ENCODE peak calls at places on chromosomes 5 and 9, in five cellular contexts. One of them, this sample, is unnamed. For H3K4me1, the result is how much of the 10 kb centered on the place peaks cover.

GRCh38 chr5:175493726-175494125 is 15.4 kb downstream of the SFXN1 start:
- DNase-seq in left ventricle myocardium inferior: no peak
- DNase-seq in A549: no peak
- DNase-seq in HCT116: no peak
- DNase-seq in K562: no peak
- DNase-seq in this sample: no peak

GRCh38 chr9:136372561-136373299 is 739 bp downstream of the CARD9 start:
- DNase-seq in K562: peak
- DNase-seq in A549: peak
- DNase-seq in HCT116: no peak
- DNase-seq in left ventricle myocardium inferior: peak
- DNase-seq in this sample: peak

GRCh38 chr9:677461-678097 is 163.9 kb upstream of the DMRT1 start:
- DNase-seq in HCT116: no peak
- DNase-seq in K562: no peak
- DNase-seq in A549: no peak
- DNase-seq in left ventricle myocardium inferior: no peak
- DNase-seq in this sample: no peak

GRCh38 chr5:165143727-165144210 is 1638.3 kb downstream of the MAT2B start:
- DNase-seq in left ventricle myocardium inferior: no peak
- DNase-seq in K562: no peak
- DNase-seq in HCT116: no peak
- DNase-seq in A549: no peak
- DNase-seq in this sample: no peak

GRCh38 chr5:149371296-149371962 is 7.7 kb downstream of the IL17B start:
- DNase-seq in A549: peak
- DNase-seq in K562: peak
- DNase-seq in left ventricle myocardium inferior: peak
- DNase-seq in HCT116: peak
- DNase-seq in this sample: peak

GRCh38 chr9:73872693-73873092 is 624.4 kb upstream of the RORB start:
- DNase-seq in K562: no peak
- DNase-seq in A549: no peak
- DNase-seq in left ventricle myocardium inferior: no peak
- DNase-seq in HCT116: no peak
- DNase-seq in this sample: no peak

GRCh38 chr9:73270967-73271722 is 119.5 kb downstream of the ANXA1 start:
- DNase-seq in HCT116: peak
- DNase-seq in K562: no peak
- DNase-seq in A549: peak
- DNase-seq in left ventricle myocardium inferior: no peak
- DNase-seq in this sample: no peak

GRCh38 chr9:125409217-125409636 is 147.6 kb downstream of the GAPVD1 start:
- DNase-seq in left ventricle myocardium inferior: no peak
- DNase-seq in K562: peak
- DNase-seq in HCT116: peak
- DNase-seq in A549: peak
- DNase-seq in this sample: no peak

GRCh38 chr9:82645591-82645990 is 417.4 kb downstream of the RASEF start:
- DNase-seq in HCT116: no peak
- DNase-seq in left ventricle myocardium inferior: no peak
- DNase-seq in A549: no peak
- DNase-seq in K562: no peak
- DNase-seq in this sample: no peak

GRCh38 chr9:137611623-137612609 is 6.4 kb downstream of the ARRDC1 start:
- DNase-seq in A549: peak
- DNase-seq in K562: peak
- DNase-seq in left ventricle myocardium inferior: no peak
- DNase-seq in HCT116: peak
- DNase-seq in this sample: no peak

GRCh38 chr5:16410338-16410737 is 55.3 kb downstream of the ZNF622 start:
- DNase-seq in HCT116: no peak
- DNase-seq in left ventricle myocardium inferior: no peak
- DNase-seq in K562: no peak
- DNase-seq in A549: no peak
- DNase-seq in this sample: no peak

GRCh38 chr9:21392270-21392669 is 7.1 kb upstream of the IFNA2 start:
- DNase-seq in HCT116: peak
- DNase-seq in left ventricle myocardium inferior: no peak
- DNase-seq in A549: peak
- DNase-seq in K562: no peak
- DNase-seq in this sample: no peak

GRCh38 chr5:68048529-68048928 is 167.0 kb upstream of the PIK3R1 start:
- DNase-seq in A549: no peak
- DNase-seq in K562: no peak
- DNase-seq in HCT116: no peak
- DNase-seq in left ventricle myocardium inferior: no peak
- DNase-seq in this sample: no peak

GRCh38 chr5:6467591-6467990 is 18.9 kb downstream of the UBE2QL1 start:
- DNase-seq in A549: no peak
- DNase-seq in HCT116: no peak
- DNase-seq in K562: no peak
- DNase-seq in left ventricle myocardium inferior: no peak
- DNase-seq in this sample: no peak

GRCh38 chr5:74017786-74018211 is 391.8 kb downstream of the ARHGEF28 start:
- DNase-seq in K562: no peak
- DNase-seq in A549: peak
- DNase-seq in left ventricle myocardium inferior: no peak
- DNase-seq in HCT116: peak
- DNase-seq in this sample: peak

GRCh38 chr9:123999668-124000067 is 11.9 kb upstream of the LHX2 start:
- DNase-seq in K562: no peak
- DNase-seq in HCT116: no peak
- DNase-seq in left ventricle myocardium inferior: no peak
- DNase-seq in A549: no peak
- DNase-seq in this sample: no peak
- H3K4me1 ChIP-seq in K562: under half
- H3K4me1 ChIP-seq in HCT116: under half
- H3K4me1 ChIP-seq in left ventricle myocardium inferior: under half
- H3K4me1 ChIP-seq in A549: under half
- H3K4me1 ChIP-seq in this sample: under half

DNA sequence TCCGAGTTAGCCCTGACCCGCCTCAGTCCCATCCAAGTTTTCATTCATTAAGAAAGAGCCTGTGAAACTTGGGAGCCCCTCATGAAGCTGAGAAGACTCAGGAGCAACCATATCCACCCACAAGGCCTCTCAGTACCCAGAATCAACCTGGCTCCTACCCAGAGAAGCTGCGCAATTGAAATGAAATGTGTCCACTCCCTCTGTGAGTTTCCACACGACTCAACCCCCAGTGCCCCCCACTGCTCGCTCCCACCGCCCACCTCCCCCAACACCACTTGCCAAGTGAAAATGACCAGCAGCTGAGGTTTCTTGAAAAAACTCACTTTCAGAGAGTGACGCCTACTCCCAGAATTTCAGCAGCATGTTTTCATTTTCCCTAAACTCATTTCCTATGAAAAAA is 104.6 kb downstream of the CDK5RAP2 start:
- DNase-seq in A549: no peak
- DNase-seq in K562: no peak
- DNase-seq in left ventricle myocardium inferior: no peak
- DNase-seq in HCT116: no peak
- DNase-seq in this sample: no peak
- H3K4me3 ChIP-seq in A549: no peak
- H3K4me3 ChIP-seq in K562: no peak
- H3K4me3 ChIP-seq in left ventricle myocardium inferior: no peak
- H3K4me3 ChIP-seq in HCT116: no peak
- H3K4me3 ChIP-seq in this sample: no peak

GRCh38 chr5:50657044-50657443 is 9.4 kb upstream of the PARP8 start:
- DNase-seq in K562: no peak
- DNase-seq in left ventricle myocardium inferior: no peak
- DNase-seq in A549: no peak
- DNase-seq in HCT116: no peak
- DNase-seq in this sample: no peak
- H3K4me1 ChIP-seq in K562: under half
- H3K4me1 ChIP-seq in left ventricle myocardium inferior: under half
- H3K4me1 ChIP-seq in A549: under half
- H3K4me1 ChIP-seq in HCT116: under half
- H3K4me1 ChIP-seq in this sample: under half

GRCh38 chr5:67015577-67016290 is 180.9 kb downstream of the CD180 start:
- DNase-seq in left ventricle myocardium inferior: no peak
- DNase-seq in A549: no peak
- DNase-seq in HCT116: no peak
- DNase-seq in K562: no peak
- DNase-seq in this sample: no peak
- H3K4me3 ChIP-seq in left ventricle myocardium inferior: peak
- H3K4me3 ChIP-seq in A549: no peak
- H3K4me3 ChIP-seq in HCT116: no peak
- H3K4me3 ChIP-seq in K562: no peak
- H3K4me3 ChIP-seq in this sample: no peak

DNA sequence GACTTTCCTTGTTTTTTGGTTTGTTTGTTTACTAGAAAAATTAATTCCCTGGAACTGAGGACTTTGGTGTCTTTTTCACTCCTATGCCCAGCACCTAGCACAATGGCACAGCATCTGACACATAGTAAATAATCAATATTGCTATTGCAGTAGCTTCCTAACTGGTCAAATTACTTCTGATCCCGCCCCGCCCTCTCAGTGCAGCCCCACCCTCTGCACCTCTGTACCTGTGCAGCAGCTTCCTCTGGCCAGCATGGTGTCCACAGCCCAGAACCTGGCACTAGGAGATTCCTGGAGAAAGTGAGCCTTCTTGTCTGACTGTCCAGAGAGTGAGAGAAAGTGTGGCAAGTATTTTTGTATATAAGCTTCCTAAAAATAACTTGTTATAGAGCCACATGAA is 343.2 kb downstream of the ZNF608 start:
- DNase-seq in A549: no peak
- DNase-seq in K562: no peak
- DNase-seq in HCT116: peak
- DNase-seq in left ventricle myocardium inferior: no peak
- DNase-seq in this sample: no peak
- H3K4me1 ChIP-seq in A549: under half
- H3K4me1 ChIP-seq in K562: under half
- H3K4me1 ChIP-seq in HCT116: under half
- H3K4me1 ChIP-seq in left ventricle myocardium inferior: half or more
- H3K4me1 ChIP-seq in this sample: under half

GRCh38 chr9:23772384-23772783 is 53.7 kb downstream of the ELAVL2 start:
- DNase-seq in K562: no peak
- DNase-seq in left ventricle myocardium inferior: no peak
- DNase-seq in HCT116: no peak
- DNase-seq in A549: no peak
- DNase-seq in this sample: no peak

GRCh38 chr9:23768861-23769260 is 57.2 kb downstream of the ELAVL2 start:
- DNase-seq in left ventricle myocardium inferior: no peak
- DNase-seq in A549: no peak
- DNase-seq in K562: no peak
- DNase-seq in HCT116: no peak
- DNase-seq in this sample: no peak

GRCh38 chr9:23771746-23772145 is 54.3 kb downstream of the ELAVL2 start:
- DNase-seq in K562: no peak
- DNase-seq in A549: no peak
- DNase-seq in left ventricle myocardium inferior: no peak
- DNase-seq in HCT116: no peak
- DNase-seq in this sample: no peak

GRCh38 chr9:23766613-23767012 is 59.4 kb downstream of the ELAVL2 start:
- DNase-seq in left ventricle myocardium inferior: no peak
- DNase-seq in A549: no peak
- DNase-seq in HCT116: no peak
- DNase-seq in K562: no peak
- DNase-seq in this sample: peak

GRCh38 chr9:23769307-23769935 is 56.6 kb downstream of the ELAVL2 start:
- DNase-seq in K562: no peak
- DNase-seq in left ventricle myocardium inferior: no peak
- DNase-seq in HCT116: no peak
- DNase-seq in A549: no peak
- DNase-seq in this sample: no peak
- H3K4me3 ChIP-seq in K562: no peak
- H3K4me3 ChIP-seq in left ventricle myocardium inferior: no peak
- H3K4me3 ChIP-seq in HCT116: no peak
- H3K4me3 ChIP-seq in A549: no peak
- H3K4me3 ChIP-seq in this sample: no peak

GRCh38 chr5:151183451-151184245 is 26.1 kb upstream of the ANXA6 start:
- DNase-seq in left ventricle myocardium inferior: no peak
- DNase-seq in A549: no peak
- DNase-seq in K562: no peak
- DNase-seq in HCT116: no peak
- DNase-seq in this sample: no peak
- H3K4me1 ChIP-seq in left ventricle myocardium inferior: under half
- H3K4me1 ChIP-seq in A549: under half
- H3K4me1 ChIP-seq in K562: under half
- H3K4me1 ChIP-seq in HCT116: under half
- H3K4me1 ChIP-seq in this sample: under half

GRCh38 chr9:121198512-121199042 is 3.1 kb downstream of the RAB14 start:
- DNase-seq in left ventricle myocardium inferior: no peak
- DNase-seq in A549: no peak
- DNase-seq in HCT116: no peak
- DNase-seq in K562: no peak
- DNase-seq in this sample: no peak

GRCh38 chr9:121201738-121202533 is at the start of gene RAB14:
- DNase-seq in HCT116: peak
- DNase-seq in K562: peak
- DNase-seq in A549: peak
- DNase-seq in left ventricle myocardium inferior: peak
- DNase-seq in this sample: peak

GRCh38 chr9:121201045-121201737 is 478 bp downstream of the RAB14 start:
- DNase-seq in A549: no peak
- DNase-seq in K562: peak
- DNase-seq in HCT116: no peak
- DNase-seq in left ventricle myocardium inferior: peak
- DNase-seq in this sample: peak

GRCh38 chr9:121199921-121200320 is 1.7 kb downstream of the RAB14 start:
- DNase-seq in HCT116: no peak
- DNase-seq in K562: no peak
- DNase-seq in A549: no peak
- DNase-seq in left ventricle myocardium inferior: no peak
- DNase-seq in this sample: no peak

GRCh38 chr9:121200346-121200745 is 1.3 kb downstream of the RAB14 start:
- DNase-seq in left ventricle myocardium inferior: no peak
- DNase-seq in K562: no peak
- DNase-seq in A549: no peak
- DNase-seq in HCT116: no peak
- DNase-seq in this sample: no peak
- H3K4me3 ChIP-seq in left ventricle myocardium inferior: peak
- H3K4me3 ChIP-seq in K562: peak
- H3K4me3 ChIP-seq in A549: peak
- H3K4me3 ChIP-seq in HCT116: peak
- H3K4me3 ChIP-seq in this sample: peak